ENCODE peak calls at places on chromosomes 6 and 20, in four cellular contexts. E, W, M and G are unnamed samples. For H3K4me1, the result is how much of the 10 kb centered on the place peaks cover.

GRCh38 chr6:142207265-142207877 is 60.3 kb downstream of the VTA1 start:
- DNase-seq in E (peak), W (peak), M (peak), G (peak)

GRCh38 chr6:69933239-69933638 is 66.9 kb downstream of the COL19A1 start:
- DNase-seq in E (peak), W (no peak), M (no peak), G (no peak)

GRCh38 chr6:141165012-141165411 is 967.7 kb upstream of the GJE1 start:
- DNase-seq in E (no peak), W (peak), M (no peak), G (no peak)

GRCh38 chr6:48249071-48249470 is 138.1 kb upstream of the PTCHD4 start:
- DNase-seq in E (no peak), W (no peak), M (no peak), G (no peak)

GRCh38 chr20:60039526-60039925 is 81.3 kb downstream of the CDH26 start:
- DNase-seq in E (no peak), W (no peak), M (no peak), G (no peak)

GRCh38 chr6:157982580-157983438 is 1.1 kb downstream of the SYNJ2 start:
- DNase-seq in E (peak), W (no peak), M (peak), G (peak)

GRCh38 chr20:36391456-36391855 is 85.3 kb downstream of the DLGAP4 start:
- DNase-seq in E (peak), W (no peak), M (no peak), G (peak)

GRCh38 chr6:116580198-116580597 is 8.9 kb downstream of the RWDD1 start:
- DNase-seq in E (peak), W (no peak), M (no peak), G (no peak)

GRCh38 chr6:169079650-169080049 is 174.0 kb downstream of the THBS2 start:
- DNase-seq in E (no peak), W (no peak), M (no peak), G (no peak)

GRCh38 chr20:42923348-42923918 is 266.3 kb downstream of the PTPRT start:
- DNase-seq in E (no peak), W (no peak), M (no peak), G (no peak)

GRCh38 chr20:16243470-16243869 is 329.8 kb downstream of the KIF16B start:
- DNase-seq in E (no peak), W (no peak), M (no peak), G (no peak)

GRCh38 chr6:14165091-14165490 is 47.5 kb downstream of the CD83 start:
- DNase-seq in E (peak), W (no peak), M (no peak), G (peak)

GRCh38 chr20:54223751-54224150 is 15.9 kb downstream of the PFDN4 start:
- DNase-seq in E (peak), W (no peak), M (peak), G (no peak)

GRCh38 chr6:149395185-149395584 is 4.9 kb upstream of the SUMO4 start:
- DNase-seq in E (no peak), W (no peak), M (no peak), G (no peak)

GRCh38 chr20:63233924-63234323 is 1.8 kb upstream of the BIRC7 start:
- DNase-seq in E (no peak), W (no peak), M (no peak), G (no peak)

GRCh38 chr6:20771427-20771826 is 237.2 kb downstream of the CDKAL1 start:
- DNase-seq in E (no peak), W (no peak), M (no peak), G (no peak)

GRCh38 chr6:20769651-20770050 is 235.4 kb downstream of the CDKAL1 start:
- DNase-seq in E (no peak), W (no peak), M (no peak), G (no peak)

GRCh38 chr6:20773822-20774221 is 239.6 kb downstream of the CDKAL1 start:
- DNase-seq in E (no peak), W (no peak), M (no peak), G (no peak)

GRCh38 chr6:20770776-20771175 is 236.5 kb downstream of the CDKAL1 start:
- DNase-seq in E (peak), W (no peak), M (no peak), G (peak)
- TF ChIP-seq EZH2phosphoT487 in E (no peak), W (no peak), M (no peak), G (no peak)

GRCh38 chr20:3406481-3407425 is 716 bp downstream of the DNAAF9 start:
- DNase-seq in E (peak), W (peak), M (peak), G (no peak)

GRCh38 chr20:3407426-3408250 is at the start of gene DNAAF9:
- DNase-seq in E (peak), W (peak), M (peak), G (peak)

GRCh38 chr20:3410464-3410863 is 3.0 kb upstream of the DNAAF9 start:
- DNase-seq in E (no peak), W (no peak), M (no peak), G (no peak)

GRCh38 chr20:3409417-3409816 is 1.9 kb upstream of the DNAAF9 start:
- DNase-seq in E (no peak), W (no peak), M (no peak), G (no peak)

DNA sequence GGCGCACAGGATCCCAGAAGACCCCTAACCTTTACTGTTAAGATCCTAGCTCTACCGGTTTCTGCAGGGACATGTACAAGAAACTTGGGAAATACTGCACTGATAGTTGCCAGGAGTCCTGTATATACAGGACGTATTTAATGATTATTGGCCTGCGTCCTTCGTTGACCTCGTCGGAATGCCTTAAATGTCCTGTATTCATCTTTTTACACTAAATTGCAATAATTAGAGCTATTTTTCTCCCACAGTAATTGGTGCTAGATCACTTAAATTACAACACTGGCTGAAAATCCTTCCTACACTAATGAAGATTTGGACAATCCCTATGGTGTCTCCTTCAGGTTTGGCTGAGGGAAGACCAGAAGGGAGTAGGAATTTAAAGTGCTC is 775 bp upstream of the DNAAF9 start:
- DNase-seq in E (no peak), W (no peak), M (no peak), G (no peak)
- TF ChIP-seq EZH2 in E (no peak), W (no peak), M (no peak), G (no peak)

GRCh38 chr6:33860006-33860405 is 56.2 kb upstream of the MLN start:
- DNase-seq in E (no peak), W (no peak), M (no peak), G (no peak)

GRCh38 chr6:33862536-33862935 is 58.7 kb upstream of the MLN start:
- DNase-seq in E (no peak), W (no peak), M (no peak), G (no peak)

GRCh38 chr6:33860706-33861474 is 57.1 kb upstream of the MLN start:
- DNase-seq in E (peak), W (no peak), M (no peak), G (peak)

GRCh38 chr6:33863084-33863483 is 59.3 kb upstream of the MLN start:
- DNase-seq in E (no peak), W (no peak), M (no peak), G (no peak)

DNA sequence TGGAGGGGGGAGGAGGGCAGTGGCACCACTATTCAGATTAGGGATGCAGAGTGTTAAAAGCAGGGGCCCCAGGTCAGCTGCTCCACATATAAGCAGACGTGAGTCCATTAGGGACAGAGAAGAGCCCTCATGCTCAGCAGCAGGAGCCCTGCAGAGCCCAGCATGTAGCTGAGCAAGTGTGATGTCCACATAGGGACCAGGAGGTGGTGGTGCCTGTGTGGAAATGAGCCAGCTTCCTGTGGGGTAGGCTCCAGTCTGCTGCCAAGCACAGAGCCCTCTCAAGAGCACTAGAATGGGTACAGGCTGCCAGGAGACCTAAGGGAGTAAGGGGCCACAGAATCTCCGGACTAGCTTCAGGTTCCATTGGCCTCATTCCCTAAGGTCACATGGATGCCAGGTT is 57.9 kb upstream of the MLN start:
- DNase-seq in E (no peak), W (no peak), M (no peak), G (no peak)
- H3K4me1 ChIP-seq in E (under half), W (under half), M (under half), G (under half)

DNA sequence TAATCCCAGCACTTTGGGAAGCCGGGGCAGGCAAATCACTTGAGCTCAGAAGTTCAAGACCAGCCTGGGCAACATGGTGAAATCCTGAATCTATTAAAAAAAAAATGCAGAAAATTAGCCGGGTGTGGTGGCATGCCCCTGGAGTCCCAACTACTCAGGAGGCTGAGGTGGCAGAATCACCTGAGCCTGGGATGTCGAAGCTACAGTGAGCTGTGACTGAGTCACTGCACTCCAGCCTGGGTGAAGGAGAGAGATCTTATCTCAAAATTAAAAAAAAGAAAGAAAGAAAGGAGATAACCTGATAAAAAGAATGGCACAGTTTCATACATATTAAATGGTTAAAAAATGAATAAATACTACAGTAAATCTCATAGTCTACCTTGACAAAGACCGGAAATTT is 123.6 kb upstream of the TNFAIP3 start:
- DNase-seq in E (no peak), W (no peak), M (no peak), G (peak)
- TF ChIP-seq EZH2phosphoT487 in E (no peak), W (no peak), M (no peak), G (no peak)

GRCh38 chr20:8853805-8854338 is 215.0 kb upstream of the PLCB4 start:
- DNase-seq in E (peak), W (peak), M (peak), G (peak)
- TF ChIP-seq EZH2 in E (no peak), W (no peak), M (no peak), G (no peak)

GRCh38 chr6:108656834-108657233 is 96.1 kb downstream of the FOXO3 start:
- DNase-seq in E (no peak), W (no peak), M (no peak), G (no peak)
- H3K4me1 ChIP-seq in E (half or more), W (under half), M (under half), G (under half)

GRCh38 chr6:20907486-20908071 is 373.3 kb downstream of the CDKAL1 start:
- DNase-seq in E (no peak), W (no peak), M (no peak), G (no peak)
- TF ChIP-seq EZH2phosphoT487 in E (no peak), W (no peak), M (no peak), G (no peak)